ENCODE peak calls at places on chromosomes 11 and 22, in nine cellular contexts. One of them, this sample, is unnamed.
A peak's percentile ranks its signal among the peaks of the same experiment; 100 is the strongest.

GRCh38 chr11:1118755-1119275 is 38.9 kb upstream of the MUC5AC start:
- DNase-seq in heart left ventricle: no peak
- DNase-seq in H9: no peak
- DNase-seq in left ventricle myocardium inferior: no peak
- DNase-seq in CD8-positive, alpha-beta memory T cell: peak; percentile 38
- DNase-seq in aorta: no peak
- DNase-seq in thoracic aorta: no peak
- DNase-seq in heart right ventricle: no peak
- DNase-seq in lower lobe of right lung: no peak
- DNase-seq in this sample: no peak

GRCh38 chr11:117072517-117073218 is 25.6 kb downstream of the SIK3 start:
- DNase-seq in lower lobe of right lung: no peak
- DNase-seq in thoracic aorta: no peak
- DNase-seq in CD8-positive, alpha-beta memory T cell: no peak
- DNase-seq in left ventricle myocardium inferior: no peak
- DNase-seq in heart left ventricle: no peak
- DNase-seq in aorta: no peak
- DNase-seq in H9: no peak
- DNase-seq in heart right ventricle: no peak
- DNase-seq in this sample: no peak

GRCh38 chr22:21796231-21796630 is 60.6 kb upstream of the YPEL1 start:
- DNase-seq in CD8-positive, alpha-beta memory T cell: no peak
- DNase-seq in left ventricle myocardium inferior: no peak
- DNase-seq in H9: no peak
- DNase-seq in heart right ventricle: no peak
- DNase-seq in heart left ventricle: no peak
- DNase-seq in lower lobe of right lung: no peak
- DNase-seq in thoracic aorta: no peak
- DNase-seq in aorta: no peak
- DNase-seq in this sample: no peak

GRCh38 chr22:35957589-35957988 is 71.0 kb downstream of the RBFOX2 start:
- DNase-seq in thoracic aorta: no peak
- DNase-seq in CD8-positive, alpha-beta memory T cell: no peak
- DNase-seq in H9: no peak
- DNase-seq in heart right ventricle: no peak
- DNase-seq in lower lobe of right lung: no peak
- DNase-seq in heart left ventricle: no peak
- DNase-seq in left ventricle myocardium inferior: no peak
- DNase-seq in aorta: no peak
- DNase-seq in this sample: no peak

GRCh38 chr11:76658231-76658630 is 12.3 kb downstream of the LRRC32 start:
- DNase-seq in thoracic aorta: no peak
- DNase-seq in CD8-positive, alpha-beta memory T cell: no peak
- DNase-seq in left ventricle myocardium inferior: no peak
- DNase-seq in heart right ventricle: no peak
- DNase-seq in heart left ventricle: no peak
- DNase-seq in aorta: no peak
- DNase-seq in H9: peak; percentile 20
- DNase-seq in lower lobe of right lung: no peak
- DNase-seq in this sample: no peak

GRCh38 chr11:23540101-23540561 is 679.9 kb upstream of the CCDC179 start:
- DNase-seq in thoracic aorta: no peak
- DNase-seq in heart right ventricle: no peak
- DNase-seq in lower lobe of right lung: no peak
- DNase-seq in H9: peak; percentile 69
- DNase-seq in left ventricle myocardium inferior: no peak
- DNase-seq in heart left ventricle: no peak
- DNase-seq in CD8-positive, alpha-beta memory T cell: no peak
- DNase-seq in aorta: no peak
- DNase-seq in this sample: no peak

GRCh38 chr11:113528982-113529381 is 53.8 kb upstream of the DRD2 start:
- DNase-seq in left ventricle myocardium inferior: no peak
- DNase-seq in lower lobe of right lung: no peak
- DNase-seq in heart right ventricle: no peak
- DNase-seq in heart left ventricle: no peak
- DNase-seq in CD8-positive, alpha-beta memory T cell: no peak
- DNase-seq in thoracic aorta: no peak
- DNase-seq in aorta: no peak
- DNase-seq in H9: no peak
- DNase-seq in this sample: no peak

GRCh38 chr11:67370351-67371076 is 2.9 kb downstream of the CLCF1 start:
- DNase-seq in left ventricle myocardium inferior: no peak
- DNase-seq in heart left ventricle: no peak
- DNase-seq in lower lobe of right lung: no peak
- DNase-seq in thoracic aorta: no peak
- DNase-seq in aorta: no peak
- DNase-seq in H9: no peak
- DNase-seq in heart right ventricle: no peak
- DNase-seq in CD8-positive, alpha-beta memory T cell: no peak
- DNase-seq in this sample: no peak

GRCh38 chr11:69437001-69437875 is 44.2 kb upstream of the LINC01488 start:
- DNase-seq in thoracic aorta: no peak
- DNase-seq in lower lobe of right lung: peak; percentile 84
- DNase-seq in heart right ventricle: no peak
- DNase-seq in aorta: peak; percentile 37
- DNase-seq in left ventricle myocardium inferior: no peak
- DNase-seq in H9: peak; percentile 89
- DNase-seq in CD8-positive, alpha-beta memory T cell: peak; percentile 8
- DNase-seq in heart left ventricle: no peak
- DNase-seq in this sample: no peak

GRCh38 chr11:96014234-96014633 is 90.3 kb upstream of the MTMR2 start:
- DNase-seq in aorta: no peak
- DNase-seq in CD8-positive, alpha-beta memory T cell: peak; percentile 65
- DNase-seq in thoracic aorta: no peak
- DNase-seq in heart right ventricle: no peak
- DNase-seq in H9: no peak
- DNase-seq in lower lobe of right lung: no peak
- DNase-seq in heart left ventricle: no peak
- DNase-seq in left ventricle myocardium inferior: no peak
- DNase-seq in this sample: no peak

GRCh38 chr22:17441326-17441725 is 72.1 kb downstream of the CECR2 start:
- DNase-seq in heart left ventricle: no peak
- DNase-seq in thoracic aorta: no peak
- DNase-seq in lower lobe of right lung: no peak
- DNase-seq in aorta: no peak
- DNase-seq in left ventricle myocardium inferior: no peak
- DNase-seq in H9: no peak
- DNase-seq in CD8-positive, alpha-beta memory T cell: no peak
- DNase-seq in heart right ventricle: no peak
- DNase-seq in this sample: no peak
- H3K27ac ChIP-seq in heart left ventricle: no peak overlapping the region
- H3K27ac ChIP-seq in thoracic aorta: no peak overlapping the region
- H3K27ac ChIP-seq in lower lobe of right lung: no peak overlapping the region
- H3K27ac ChIP-seq in aorta: no peak overlapping the region
- H3K27ac ChIP-seq in left ventricle myocardium inferior: no peak overlapping the region
- H3K27ac ChIP-seq in H9: no peak overlapping the region
- H3K27ac ChIP-seq in CD8-positive, alpha-beta memory T cell: no peak overlapping the region
- H3K27ac ChIP-seq in heart right ventricle: no peak overlapping the region
- H3K27ac ChIP-seq in this sample: no peak overlapping the region

GRCh38 chr11:61602775-61603569 is 22.1 kb upstream of the SYT7 start:
- DNase-seq in heart right ventricle: peak; percentile 65
- DNase-seq in H9: no peak
- DNase-seq in aorta: peak; percentile 81
- DNase-seq in CD8-positive, alpha-beta memory T cell: no peak
- DNase-seq in left ventricle myocardium inferior: peak; percentile 79
- DNase-seq in heart left ventricle: peak; percentile 53
- DNase-seq in lower lobe of right lung: no peak
- DNase-seq in thoracic aorta: peak; percentile 39
- DNase-seq in this sample: peak; percentile 86
- H3K4me1 ChIP-seq in heart right ventricle: peaks cover 29% of the 10 kb centered on the region
- H3K4me1 ChIP-seq in H9: no peaks in the 10 kb centered on the region
- H3K4me1 ChIP-seq in aorta: no peaks in the 10 kb centered on the region
- H3K4me1 ChIP-seq in CD8-positive, alpha-beta memory T cell: no peaks in the 10 kb centered on the region
- H3K4me1 ChIP-seq in left ventricle myocardium inferior: peaks cover 41% of the 10 kb centered on the region
- H3K4me1 ChIP-seq in heart left ventricle: peaks cover 11% of the 10 kb centered on the region
- H3K4me1 ChIP-seq in lower lobe of right lung: no peaks in the 10 kb centered on the region
- H3K4me1 ChIP-seq in thoracic aorta: peaks cover 3% of the 10 kb centered on the region
- H3K4me1 ChIP-seq in this sample: no peaks in the 10 kb centered on the region

GRCh38 chr22:48885271-48885918 is 942.3 kb downstream of the BRD1 start:
- DNase-seq in left ventricle myocardium inferior: peak; percentile 4
- DNase-seq in heart right ventricle: no peak
- DNase-seq in H9: peak; percentile 24
- DNase-seq in thoracic aorta: no peak
- DNase-seq in aorta: no peak
- DNase-seq in heart left ventricle: no peak
- DNase-seq in lower lobe of right lung: peak; percentile 31
- DNase-seq in CD8-positive, alpha-beta memory T cell: peak; percentile 40
- DNase-seq in this sample: no peak
- H3K9me3 ChIP-seq in left ventricle myocardium inferior: no peaks in the 10 kb centered on the region
- H3K9me3 ChIP-seq in heart right ventricle: no peaks in the 10 kb centered on the region
- H3K9me3 ChIP-seq in H9: no peaks in the 10 kb centered on the region
- H3K9me3 ChIP-seq in thoracic aorta: no peaks in the 10 kb centered on the region
- H3K9me3 ChIP-seq in aorta: no peaks in the 10 kb centered on the region
- H3K9me3 ChIP-seq in heart left ventricle: no peaks in the 10 kb centered on the region
- H3K9me3 ChIP-seq in lower lobe of right lung: no peaks in the 10 kb centered on the region
- H3K9me3 ChIP-seq in CD8-positive, alpha-beta memory T cell: no peaks in the 10 kb centered on the region
- H3K9me3 ChIP-seq in this sample: no peaks in the 10 kb centered on the region

DNA sequence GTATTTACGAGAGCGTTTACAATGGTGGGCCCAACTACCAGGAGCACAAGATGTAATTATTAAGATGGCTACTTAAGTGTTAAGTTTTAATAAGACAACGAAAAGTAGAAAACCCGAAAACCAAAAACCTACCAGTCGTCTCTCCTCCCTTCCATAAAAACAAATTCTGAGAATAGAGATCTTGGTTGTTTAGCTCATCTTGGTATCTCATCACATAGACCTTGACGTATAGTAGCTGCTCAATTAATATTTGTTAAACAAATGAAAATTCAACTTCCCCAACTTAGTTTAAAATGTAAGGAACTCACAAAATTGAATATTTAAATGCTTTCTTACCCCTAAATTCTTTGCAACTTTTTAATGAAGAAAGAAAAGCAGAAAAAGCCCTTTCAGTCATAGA is 669 bp downstream of the KDM4D start:
- DNase-seq in heart left ventricle: no peak
- DNase-seq in left ventricle myocardium inferior: no peak
- DNase-seq in thoracic aorta: no peak
- DNase-seq in aorta: no peak
- DNase-seq in H9: no peak
- DNase-seq in lower lobe of right lung: no peak
- DNase-seq in CD8-positive, alpha-beta memory T cell: no peak
- DNase-seq in heart right ventricle: no peak
- DNase-seq in this sample: no peak
- H3K27ac ChIP-seq in heart left ventricle: peak overlapping the region; percentile 86
- H3K27ac ChIP-seq in left ventricle myocardium inferior: peak overlapping the region; percentile 78
- H3K27ac ChIP-seq in thoracic aorta: peak overlapping the region; percentile 78
- H3K27ac ChIP-seq in aorta: no peak overlapping the region
- H3K27ac ChIP-seq in H9: no peak overlapping the region
- H3K27ac ChIP-seq in lower lobe of right lung: peak overlapping the region; percentile 82
- H3K27ac ChIP-seq in CD8-positive, alpha-beta memory T cell: peak overlapping the region; percentile 82
- H3K27ac ChIP-seq in heart right ventricle: no peak overlapping the region
- H3K27ac ChIP-seq in this sample: no peak overlapping the region

GRCh38 chr22:38036392-38037062 is 20.7 kb upstream of the PICK1 start:
- DNase-seq in lower lobe of right lung: no peak
- DNase-seq in H9: no peak
- DNase-seq in CD8-positive, alpha-beta memory T cell: no peak
- DNase-seq in left ventricle myocardium inferior: no peak
- DNase-seq in aorta: no peak
- DNase-seq in thoracic aorta: no peak
- DNase-seq in heart left ventricle: no peak
- DNase-seq in heart right ventricle: no peak
- DNase-seq in this sample: no peak

GRCh38 chr22:38040953-38041759 is 16.0 kb upstream of the PICK1 start:
- DNase-seq in CD8-positive, alpha-beta memory T cell: no peak
- DNase-seq in H9: no peak
- DNase-seq in aorta: no peak
- DNase-seq in lower lobe of right lung: no peak
- DNase-seq in heart right ventricle: no peak
- DNase-seq in thoracic aorta: no peak
- DNase-seq in left ventricle myocardium inferior: no peak
- DNase-seq in heart left ventricle: no peak
- DNase-seq in this sample: no peak

GRCh38 chr22:38035530-38035885 is 21.7 kb upstream of the PICK1 start:
- DNase-seq in heart left ventricle: no peak
- DNase-seq in lower lobe of right lung: no peak
- DNase-seq in H9: peak; percentile 33
- DNase-seq in aorta: no peak
- DNase-seq in heart right ventricle: no peak
- DNase-seq in thoracic aorta: no peak
- DNase-seq in left ventricle myocardium inferior: no peak
- DNase-seq in CD8-positive, alpha-beta memory T cell: no peak
- DNase-seq in this sample: peak; percentile 50

GRCh38 chr22:38038890-38039812 is 18.1 kb upstream of the PICK1 start:
- DNase-seq in thoracic aorta: no peak
- DNase-seq in H9: no peak
- DNase-seq in aorta: no peak
- DNase-seq in left ventricle myocardium inferior: no peak
- DNase-seq in CD8-positive, alpha-beta memory T cell: no peak
- DNase-seq in heart right ventricle: peak; percentile 41
- DNase-seq in lower lobe of right lung: no peak
- DNase-seq in heart left ventricle: no peak
- DNase-seq in this sample: peak; percentile 66

DNA sequence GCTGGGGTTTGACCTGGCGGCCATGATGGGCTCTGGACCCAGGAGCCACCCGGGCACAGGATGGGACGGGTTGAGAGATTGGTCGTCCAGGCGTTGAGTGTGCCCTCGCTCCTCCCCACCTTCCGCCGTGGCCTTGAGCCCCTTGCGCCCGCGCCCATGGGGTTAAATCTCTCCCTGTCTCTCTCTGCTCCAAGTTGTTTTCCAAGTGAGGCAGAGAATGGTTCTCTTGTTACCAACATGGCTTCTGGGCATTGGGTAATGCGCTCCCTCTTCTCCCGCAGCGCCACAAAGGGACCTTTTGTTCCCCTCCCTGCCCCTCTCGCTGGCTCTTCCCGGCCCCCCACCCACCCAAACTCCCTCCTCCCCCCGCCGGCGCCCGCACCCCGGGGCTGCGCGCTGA is 18.8 kb upstream of the PICK1 start:
- DNase-seq in heart right ventricle: no peak
- DNase-seq in left ventricle myocardium inferior: no peak
- DNase-seq in CD8-positive, alpha-beta memory T cell: no peak
- DNase-seq in heart left ventricle: no peak
- DNase-seq in H9: no peak
- DNase-seq in lower lobe of right lung: no peak
- DNase-seq in aorta: no peak
- DNase-seq in thoracic aorta: no peak
- DNase-seq in this sample: no peak
- H3K4me1 ChIP-seq in heart right ventricle: peaks cover 22% of the 10 kb centered on the region
- H3K4me1 ChIP-seq in left ventricle myocardium inferior: peaks cover 29% of the 10 kb centered on the region
- H3K4me1 ChIP-seq in CD8-positive, alpha-beta memory T cell: no peaks in the 10 kb centered on the region
- H3K4me1 ChIP-seq in heart left ventricle: peaks cover 11% of the 10 kb centered on the region
- H3K4me1 ChIP-seq in H9: peaks cover 4% of the 10 kb centered on the region
- H3K4me1 ChIP-seq in lower lobe of right lung: peaks cover 26% of the 10 kb centered on the region
- H3K4me1 ChIP-seq in aorta: no peaks in the 10 kb centered on the region
- H3K4me1 ChIP-seq in thoracic aorta: peaks cover 12% of the 10 kb centered on the region
- H3K4me1 ChIP-seq in this sample: peaks cover 10% of the 10 kb centered on the region

DNA sequence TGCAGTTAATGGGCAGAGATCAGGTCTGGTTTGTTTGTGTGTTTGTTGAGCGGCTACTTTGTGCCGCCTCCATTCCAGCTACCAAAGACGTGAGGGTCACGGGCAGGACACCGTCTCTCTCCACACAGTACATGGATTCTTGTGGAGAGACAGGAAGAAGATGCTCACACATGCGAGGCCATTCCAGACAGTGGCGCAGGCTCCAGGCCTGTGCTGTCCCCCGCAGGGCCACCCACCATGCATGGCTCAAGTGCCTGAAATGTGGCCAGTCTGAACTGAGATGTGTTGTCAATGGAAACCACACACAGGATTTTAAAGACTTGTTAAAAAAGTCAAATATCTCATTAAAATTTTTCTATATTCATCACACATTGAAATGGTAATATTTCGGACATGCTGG is 848.3 kb downstream of the TBC1D22A start:
- DNase-seq in H9: no peak
- DNase-seq in thoracic aorta: no peak
- DNase-seq in aorta: peak; percentile 4
- DNase-seq in heart right ventricle: no peak
- DNase-seq in left ventricle myocardium inferior: no peak
- DNase-seq in heart left ventricle: no peak
- DNase-seq in lower lobe of right lung: no peak
- DNase-seq in CD8-positive, alpha-beta memory T cell: no peak
- DNase-seq in this sample: no peak
- H3K9me3 ChIP-seq in H9: no peaks in the 10 kb centered on the region
- H3K9me3 ChIP-seq in thoracic aorta: no peaks in the 10 kb centered on the region
- H3K9me3 ChIP-seq in aorta: peaks cover 4% of the 10 kb centered on the region
- H3K9me3 ChIP-seq in heart right ventricle: no peaks in the 10 kb centered on the region
- H3K9me3 ChIP-seq in left ventricle myocardium inferior: peaks cover 13% of the 10 kb centered on the region
- H3K9me3 ChIP-seq in heart left ventricle: peaks cover 7% of the 10 kb centered on the region
- H3K9me3 ChIP-seq in lower lobe of right lung: no peaks in the 10 kb centered on the region
- H3K9me3 ChIP-seq in CD8-positive, alpha-beta memory T cell: no peaks in the 10 kb centered on the region
- H3K9me3 ChIP-seq in this sample: no peaks in the 10 kb centered on the region